ENCODE peak calls at places on chromosomes 4 and X, in ten cellular contexts. S is fibroblast of the aortic adventitia; T is Caco-2; I is GM10248; D is hepatocyte; U is HCT116; G is RWPE2; X is OCI-LY7; Q is cardiac muscle cell; W is CD8-positive, alpha-beta T cell. P is an unnamed sample.

GRCh38 chrX:137684591-137684990 is 118.7 kb downstream of the ZIC3 start:
- DNase-seq in G (no peak), I (no peak), W (no peak), T (no peak), U (no peak), X (no peak), D (no peak), S (no peak), Q (no peak), P (no peak)

GRCh38 chrX:66892004-66892403 is 253.1 kb upstream of the EDA2R start:
- DNase-seq in X (no peak), W (no peak), G (no peak), U (no peak), I (no peak), Q (no peak), T (no peak), S (no peak), D (no peak), P (no peak)

GRCh38 chrX:145923376-145923775 is 105.7 kb downstream of the SLITRK2 start:
- DNase-seq in S (no peak), U (no peak), D (no peak), I (no peak), Q (no peak), G (no peak), X (no peak), W (no peak), T (no peak), P (no peak)

GRCh38 chrX:32614707-32615106 is 596.6 kb downstream of the DMD start:
- DNase-seq in W (no peak), U (no peak), G (no peak), Q (no peak), S (no peak), X (no peak), D (no peak), T (no peak), I (no peak), P (no peak)

GRCh38 chr4:188783160-188783559 is 643.9 kb downstream of the TRIML1 start:
- DNase-seq in W (no peak), Q (no peak), G (no peak), T (no peak), X (no peak), D (no peak), U (no peak), I (no peak), S (no peak), P (no peak)

GRCh38 chr4:39062499-39062898 is 467 bp downstream of the KLHL5 start:
- DNase-seq in S (no peak), G (no peak), I (no peak), Q (no peak), D (no peak), U (no peak), T (no peak), X (no peak), W (no peak), P (no peak)

GRCh38 chr4:99403380-99404194 is 31.6 kb downstream of the ADH7 start:
- DNase-seq in G (no peak), S (peak), I (peak), U (no peak), W (no peak), Q (peak), X (no peak), T (no peak), D (peak), P (no peak)

GRCh38 chr4:178633263-178633662 is 1191.0 kb upstream of the AGA start:
- DNase-seq in X (no peak), Q (no peak), S (no peak), D (no peak), U (peak), G (no peak), I (no peak), T (no peak), W (no peak), P (no peak)

GRCh38 chrX:38489341-38489740 is 72.0 kb upstream of the TSPAN7 start:
- DNase-seq in U (no peak), W (no peak), D (no peak), Q (no peak), I (no peak), G (no peak), X (no peak), S (no peak), T (no peak), P (no peak)

GRCh38 chr4:56049428-56050212 is 100.9 kb downstream of the CEP135 start:
- DNase-seq in X (peak), Q (peak), S (peak), W (no peak), D (peak), I (peak), T (peak), G (no peak), U (peak), P (no peak)

GRCh38 chr4:83599183-83599582 is 63.3 kb downstream of the GPAT3 start:
- DNase-seq in S (peak), W (no peak), D (no peak), U (peak), Q (peak), T (no peak), X (peak), I (no peak), G (no peak), P (no peak)

GRCh38 chrX:65667503-65668355 is at the start of gene MSN:
- DNase-seq in T (no peak), X (peak), S (peak), G (no peak), Q (peak), W (peak), U (no peak), D (peak), I (peak), P (no peak)

GRCh38 chr4:140108243-140108642 is 45.7 kb downstream of the MAML3 start:
- DNase-seq in U (no peak), G (no peak), I (no peak), D (no peak), T (no peak), Q (no peak), S (no peak), W (no peak), X (no peak), P (no peak)

GRCh38 chr4:78244691-78245485 is 187.8 kb downstream of the FRAS1 start:
- DNase-seq in D (peak), Q (no peak), T (no peak), S (no peak), G (no peak), I (no peak), X (no peak), U (no peak), W (no peak), P (no peak)

GRCh38 chr4:8110071-8110986 is 48.3 kb downstream of the ABLIM2 start:
- DNase-seq in W (no peak), U (no peak), G (no peak), I (no peak), S (no peak), T (no peak), Q (peak), D (peak), X (peak), P (no peak)

GRCh38 chrX:19064175-19064574 is 58.1 kb downstream of the ADGRG2 start:
- DNase-seq in Q (peak), T (no peak), S (peak), U (no peak), W (no peak), D (no peak), I (no peak), G (no peak), X (no peak), P (no peak)

GRCh38 chrX:114583646-114584433 is at the start of gene HTR2C:
- DNase-seq in S (no peak), X (no peak), D (no peak), Q (no peak), G (no peak), T (no peak), W (no peak), I (no peak), U (no peak), P (no peak)

GRCh38 chr4:25788839-25789238 is 73.9 kb downstream of the SEL1L3 start:
- DNase-seq in W (no peak), X (no peak), T (no peak), D (no peak), S (no peak), G (no peak), U (no peak), I (no peak), Q (no peak), P (no peak)

GRCh38 chrX:12777670-12778069 is 13.5 kb upstream of the PRPS2 start:
- DNase-seq in U (no peak), W (no peak), D (no peak), Q (no peak), S (no peak), X (no peak), I (no peak), G (no peak), T (no peak), P (no peak)

GRCh38 chrX:155188786-155189185 is 27.5 kb upstream of the VBP1 start:
- DNase-seq in Q (no peak), I (no peak), U (no peak), X (peak), S (no peak), D (no peak), W (peak), T (no peak), G (no peak), P (no peak)

GRCh38 chr4:129453524-129453923 is 357.6 kb downstream of the C4orf33 start:
- DNase-seq in Q (no peak), T (no peak), I (no peak), S (no peak), U (no peak), W (no peak), D (no peak), X (no peak), G (no peak), P (no peak)

GRCh38 chr4:102342404-102343074 is 2.7 kb downstream of the SLC39A8 start:
- DNase-seq in D (no peak), S (no peak), T (no peak), U (no peak), G (no peak), Q (no peak), I (no peak), X (no peak), W (no peak), P (no peak)

GRCh38 chr4:152351080-152351479 is 184.8 kb downstream of the FBXW7 start:
- DNase-seq in U (no peak), Q (no peak), W (no peak), G (no peak), D (no peak), I (no peak), T (no peak), X (no peak), S (no peak), P (no peak)

GRCh38 chr4:28702571-28702970 is 1841.9 kb downstream of the STIM2 start:
- DNase-seq in X (no peak), G (no peak), S (no peak), T (no peak), W (no peak), I (no peak), Q (no peak), D (no peak), U (no peak), P (no peak)

GRCh38 chr4:106355193-106355592 is 13.4 kb downstream of the GIMD1 start:
- DNase-seq in U (no peak), X (no peak), S (peak), I (no peak), T (no peak), G (no peak), W (no peak), D (no peak), Q (peak), P (no peak)

GRCh38 chrX:103343105-103343504 is 13.1 kb downstream of the TCEAL7 start:
- DNase-seq in U (peak), Q (peak), W (peak), G (no peak), D (peak), I (peak), S (peak), X (peak), T (peak), P (no peak)

GRCh38 chr4:113445286-113445685 is 316.3 kb downstream of the CAMK2D start:
- DNase-seq in D (peak), T (no peak), W (no peak), G (peak), S (peak), U (no peak), X (no peak), I (no peak), Q (peak), P (no peak)

GRCh38 chrX:103530540-103530939 is 11.3 kb upstream of the RAB40A start:
- DNase-seq in D (no peak), X (no peak), I (no peak), G (no peak), U (no peak), S (no peak), T (no peak), W (no peak), Q (no peak), P (no peak)

GRCh38 chr4:8185280-8185679 is 13.8 kb upstream of the SH3TC1 start:
- DNase-seq in I (no peak), U (no peak), D (no peak), X (no peak), S (peak), Q (peak), G (peak), T (no peak), W (no peak), P (no peak)

GRCh38 chr4:74037076-74037475 is 1.4 kb downstream of the CXCL3 start:
- DNase-seq in Q (no peak), G (no peak), U (no peak), T (no peak), I (no peak), D (no peak), W (no peak), S (no peak), X (no peak), P (no peak)

GRCh38 chrX:131650637-131651410 is 107.0 kb downstream of the OR13H1 start:
- DNase-seq in S (no peak), D (no peak), Q (no peak), U (no peak), W (no peak), G (no peak), T (no peak), X (no peak), I (no peak), P (no peak)

GRCh38 chr4:78032446-78032845 is 24.7 kb upstream of the FRAS1 start:
- DNase-seq in W (no peak), S (no peak), G (no peak), I (no peak), Q (no peak), U (no peak), T (no peak), D (no peak), X (peak), P (no peak)

GRCh38 chrX:24899391-24899790 is 116.4 kb downstream of the ARX start:
- DNase-seq in G (no peak), S (no peak), T (no peak), D (no peak), X (no peak), I (no peak), U (no peak), Q (no peak), W (no peak), P (no peak)

GRCh38 chr4:92270908-92271307 is 32.9 kb upstream of the GRID2 start:
- DNase-seq in D (no peak), Q (peak), U (peak), W (no peak), S (no peak), I (no peak), G (no peak), X (no peak), T (no peak), P (no peak)

GRCh38 chr4:27685947-27686346 is 825.3 kb downstream of the STIM2 start:
- DNase-seq in D (no peak), G (no peak), T (no peak), S (no peak), I (no peak), X (no peak), W (no peak), U (no peak), Q (no peak), P (no peak)

DNA sequence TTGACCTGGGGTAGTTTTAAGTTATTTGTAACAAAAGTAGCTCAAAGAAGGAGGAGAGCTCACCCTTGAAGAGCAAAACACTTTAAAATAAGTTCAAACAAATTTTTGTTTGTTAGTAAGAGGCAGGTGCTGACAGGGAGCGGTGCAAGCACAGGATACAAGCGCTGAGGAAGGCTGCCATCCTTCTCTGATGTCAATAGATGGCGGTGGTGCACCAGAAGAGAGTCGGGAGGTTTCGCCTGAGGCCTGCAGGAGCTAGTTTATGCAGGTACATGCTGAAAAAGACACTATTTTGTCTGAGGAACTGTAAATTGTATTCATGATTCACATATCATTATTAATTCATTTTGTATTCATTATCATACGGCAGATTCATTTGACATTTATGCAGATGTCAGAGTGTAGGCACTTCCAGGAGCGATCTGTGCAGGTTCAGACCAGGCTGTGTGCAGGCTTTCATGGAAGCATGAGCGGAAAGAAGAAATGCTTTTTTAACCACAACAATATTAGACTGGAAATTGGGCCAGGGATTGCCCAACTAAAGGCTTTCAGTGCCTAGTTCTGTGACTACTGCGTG is 823.9 kb downstream of the STIM2 start:
- DNase-seq in X (peak), G (peak), U (peak), I (no peak), W (no peak), D (peak), T (peak), S (peak), Q (peak), P (no peak)
- TF ChIP-seq CTCF in X (peak), G (peak), U (peak), I (peak), W (no peak), D (peak), T (peak), S (peak), Q (peak), P (peak)

GRCh38 chr4:155974957-155975356 is 21.3 kb upstream of the CTSO start:
- DNase-seq in X (no peak), I (no peak), S (no peak), U (no peak), T (no peak), Q (no peak), G (no peak), D (no peak), W (no peak), P (no peak)

GRCh38 chr4:155978810-155979209 is 25.1 kb upstream of the CTSO start:
- DNase-seq in Q (no peak), D (no peak), U (no peak), S (no peak), W (no peak), X (no peak), G (no peak), I (no peak), T (no peak), P (no peak)

GRCh38 chr4:155972098-155972497 is 18.4 kb upstream of the CTSO start:
- DNase-seq in W (no peak), G (no peak), U (peak), Q (peak), D (no peak), X (no peak), T (peak), S (peak), I (no peak), P (no peak)

GRCh38 chr4:155973639-155974475 is 20.2 kb upstream of the CTSO start:
- DNase-seq in X (no peak), U (no peak), G (no peak), I (no peak), Q (peak), W (no peak), D (no peak), T (no peak), S (peak), P (no peak)

DNA sequence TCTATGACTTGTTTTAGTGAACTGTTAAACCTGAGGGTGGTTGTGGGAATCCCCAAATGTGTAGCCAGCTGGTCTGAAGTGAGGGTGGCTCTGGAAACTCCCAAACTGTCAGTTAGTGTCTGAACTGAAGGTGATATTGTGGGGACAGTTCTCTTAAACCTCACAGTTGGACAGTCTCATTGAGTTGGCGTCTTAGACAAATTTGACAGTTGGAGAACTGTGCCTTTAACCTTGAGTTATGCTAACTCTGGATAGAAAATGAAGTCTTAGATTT is 20.7 kb upstream of the CTSO start:
- DNase-seq in W (no peak), D (no peak), X (no peak), G (no peak), S (no peak), Q (no peak), I (peak), U (no peak), T (no peak), P (no peak)
- TF ChIP-seq CTCF in W (no peak), D (no peak), X (no peak), G (no peak), S (no peak), Q (no peak), I (no peak), U (no peak), T (no peak), P (no peak)

GRCh38 chr4:186725422-186726149 is 1.9 kb upstream of the FAT1 start:
- DNase-seq in I (no peak), D (peak), T (peak), Q (peak), X (no peak), S (peak), U (peak), W (no peak), G (peak), P (no peak)
- TF ChIP-seq CTCF in I (no peak), D (peak), T (peak), Q (peak), X (no peak), S (peak), U (peak), W (no peak), G (peak), P (peak)

GRCh38 chrX:22627576-22627975 is 354.9 kb downstream of the CBLL2 start:
- DNase-seq in G (no peak), S (no peak), X (no peak), U (no peak), T (no peak), I (no peak), D (no peak), Q (no peak), W (no peak), P (no peak)

GRCh38 chrX:22634081-22634480 is 361.4 kb downstream of the CBLL2 start:
- DNase-seq in W (no peak), Q (peak), T (no peak), X (no peak), G (no peak), U (no peak), I (no peak), S (peak), D (no peak), P (no peak)

GRCh38 chrX:22629105-22629725 is 356.5 kb downstream of the CBLL2 start:
- DNase-seq in D (no peak), S (peak), T (no peak), G (no peak), U (no peak), Q (peak), X (no peak), W (no peak), I (no peak), P (no peak)

GRCh38 chrX:22628275-22628674 is 355.6 kb downstream of the CBLL2 start:
- DNase-seq in Q (no peak), G (no peak), X (no peak), U (no peak), D (no peak), S (no peak), W (no peak), T (no peak), I (no peak), P (no peak)
- TF ChIP-seq CTCF in Q (no peak), G (no peak), X (no peak), U (no peak), D (no peak), S (no peak), W (no peak), T (no peak), I (no peak), P (no peak)

DNA sequence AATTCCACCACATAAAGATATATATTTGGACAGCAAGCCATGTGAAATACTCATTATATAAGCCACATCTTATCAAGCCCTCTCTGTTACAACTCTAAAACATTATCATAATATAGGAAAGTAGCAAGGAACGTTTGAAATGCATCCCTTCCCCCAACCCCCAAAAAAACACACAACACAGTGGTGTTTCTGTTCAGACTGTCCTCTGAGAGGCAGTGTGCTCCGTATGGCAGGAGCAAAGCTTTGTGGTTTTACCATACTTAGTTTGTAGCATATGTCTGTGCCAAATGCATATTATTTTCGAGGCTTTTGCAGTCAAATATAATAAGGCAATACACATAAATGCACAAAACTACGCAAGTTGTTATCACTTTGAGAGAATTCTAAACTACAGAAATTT is 194.2 kb downstream of the RAPGEF2 start:
- DNase-seq in G (no peak), I (no peak), X (no peak), W (no peak), Q (no peak), D (no peak), T (no peak), S (no peak), U (no peak), P (no peak)
- TF ChIP-seq CTCF in G (no peak), I (no peak), X (no peak), W (no peak), Q (no peak), D (no peak), T (no peak), S (no peak), U (no peak), P (peak)

GRCh38 chr4:172514011-172514410 is 654.6 kb upstream of the GALNT7 start:
- DNase-seq in W (no peak), U (no peak), G (peak), Q (no peak), S (no peak), X (no peak), I (no peak), D (peak), T (no peak), P (no peak)

GRCh38 chr4:172521171-172521570 is 647.4 kb upstream of the GALNT7 start:
- DNase-seq in W (no peak), Q (no peak), D (no peak), G (no peak), S (no peak), X (no peak), U (no peak), I (no peak), T (no peak), P (no peak)

GRCh38 chr4:172514801-172515200 is 653.8 kb upstream of the GALNT7 start:
- DNase-seq in U (no peak), X (no peak), S (no peak), W (no peak), I (no peak), T (no peak), Q (no peak), G (no peak), D (no peak), P (no peak)

GRCh38 chr4:172515266-172515879 is 653.2 kb upstream of the GALNT7 start:
- DNase-seq in G (no peak), U (no peak), S (no peak), D (peak), T (no peak), W (no peak), X (no peak), Q (no peak), I (no peak), P (no peak)
- TF ChIP-seq CTCF in G (no peak), U (no peak), S (no peak), D (no peak), T (no peak), W (no peak), X (no peak), Q (no peak), I (no peak), P (peak)

GRCh38 chrX:101390664-101391525 is at the start of gene RPL36A:
- DNase-seq in S (peak), Q (peak), W (peak), U (peak), X (peak), T (peak), D (peak), I (peak), G (peak), P (peak)
- TF ChIP-seq CTCF in S (peak), Q (peak), W (peak), U (peak), X (peak), T (peak), D (peak), I (peak), G (peak), P (peak)